ENCODE peak calls at places on chromosomes 5 and 9, in eight cellular contexts. U is RPMI8226; A is NCI-H1048; C is GM10248; R is posterior vena cava; P is activated CD4-positive, CD25-positive, alpha-beta regulatory T cell; F is NCI-H460; G is chondrocyte. Z is an unnamed sample.

GRCh38 chr5:84393969-84394368 is 9.3 kb upstream of the EDIL3 start:
- DNase-seq in U (peak), A (no peak), C (no peak), R (no peak), P (no peak), F (peak), G (no peak), Z (peak)

GRCh38 chr9:129617167-129617566 is 3.7 kb downstream of the C9orf50 start:
- DNase-seq in U (peak), A (no peak), C (no peak), R (no peak), P (no peak), F (no peak), G (no peak), Z (no peak)

GRCh38 chr9:104758974-104759373 is 5.0 kb upstream of the NIPSNAP3B start:
- DNase-seq in U (no peak), A (no peak), C (no peak), R (no peak), P (no peak), F (no peak), G (no peak), Z (no peak)

GRCh38 chr9:92657296-92658094 is 12.4 kb downstream of the IPPK start:
- DNase-seq in U (no peak), A (no peak), C (no peak), R (peak), P (no peak), F (no peak), G (peak), Z (no peak)

GRCh38 chr9:135048758-135049284 is 38.6 kb upstream of the OLFM1 start:
- DNase-seq in U (no peak), A (no peak), C (no peak), R (no peak), P (no peak), F (no peak), G (no peak), Z (no peak)

GRCh38 chr5:135141303-135142268 is 107.6 kb upstream of the PITX1 start:
- DNase-seq in U (no peak), A (no peak), C (no peak), R (no peak), P (no peak), F (no peak), G (no peak), Z (no peak)

GRCh38 chr9:131046093-131046380 is 37.1 kb downstream of the LAMC3 start:
- DNase-seq in U (no peak), A (no peak), C (no peak), R (no peak), P (no peak), F (no peak), G (no peak), Z (no peak)

GRCh38 chr9:114302727-114303126 is 20.2 kb upstream of the ORM1 start:
- DNase-seq in U (no peak), A (no peak), C (no peak), R (peak), P (no peak), F (no peak), G (peak), Z (no peak)

GRCh38 chr5:85320495-85320894 is 935.8 kb upstream of the EDIL3 start:
- DNase-seq in U (no peak), A (no peak), C (no peak), R (no peak), P (no peak), F (no peak), G (no peak), Z (no peak)

GRCh38 chr9:97761879-97762278 is 64.7 kb upstream of the XPA start:
- DNase-seq in U (no peak), A (no peak), C (no peak), R (no peak), P (no peak), F (no peak), G (no peak), Z (no peak)

GRCh38 chr5:132663771-132664695 is 6.1 kb downstream of the IL13 start:
- DNase-seq in U (no peak), A (no peak), C (peak), R (no peak), P (no peak), F (no peak), G (no peak), Z (no peak)

GRCh38 chr9:89413963-89414638 is 83.8 kb downstream of the SEMA4D start:
- DNase-seq in U (no peak), A (no peak), C (no peak), R (no peak), P (no peak), F (no peak), G (no peak), Z (no peak)

GRCh38 chr5:144864113-144864512 is 693.4 kb downstream of the KCTD16 start:
- DNase-seq in U (peak), A (no peak), C (no peak), R (no peak), P (no peak), F (no peak), G (no peak), Z (no peak)

GRCh38 chr5:155128786-155129512 is 115.4 kb downstream of the KIF4B start:
- DNase-seq in U (no peak), A (no peak), C (no peak), R (no peak), P (no peak), F (no peak), G (no peak), Z (no peak)

GRCh38 chr5:116144103-116144502 is 59.3 kb downstream of the COMMD10 start:
- DNase-seq in U (no peak), A (no peak), C (no peak), R (no peak), P (no peak), F (no peak), G (no peak), Z (no peak)

GRCh38 chr5:174599992-174600391 is 124.4 kb upstream of the MSX2 start:
- DNase-seq in U (peak), A (no peak), C (no peak), R (no peak), P (no peak), F (no peak), G (no peak), Z (peak)

GRCh38 chr9:79581388-79581787 is 9.6 kb downstream of the TLE4 start:
- DNase-seq in U (no peak), A (no peak), C (no peak), R (no peak), P (no peak), F (no peak), G (no peak), Z (no peak)

GRCh38 chr9:5976668-5977397 is 38.6 kb downstream of the RANBP6 start:
- DNase-seq in U (no peak), A (no peak), C (peak), R (no peak), P (no peak), F (no peak), G (no peak), Z (peak)

GRCh38 chr5:34735436-34736426 is 79.6 kb downstream of the RAI14 start:
- DNase-seq in U (no peak), A (no peak), C (no peak), R (no peak), P (no peak), F (no peak), G (no peak), Z (peak)

GRCh38 chr5:36796171-36796570 is 80.4 kb upstream of the NIPBL start:
- DNase-seq in U (no peak), A (no peak), C (no peak), R (no peak), P (no peak), F (no peak), G (no peak), Z (no peak)

GRCh38 chr5:158313027-158313738 is 454.2 kb upstream of the CLINT1 start:
- DNase-seq in U (no peak), A (no peak), C (no peak), R (no peak), P (no peak), F (no peak), G (no peak), Z (no peak)

GRCh38 chr5:169150108-169150507 is 150.8 kb downstream of the SLIT3 start:
- DNase-seq in U (no peak), A (no peak), C (no peak), R (no peak), P (no peak), F (no peak), G (no peak), Z (no peak)

GRCh38 chr5:135007749-135008363 is 26.2 kb downstream of the PITX1 start:
- DNase-seq in U (no peak), A (no peak), C (peak), R (no peak), P (no peak), F (no peak), G (no peak), Z (no peak)

GRCh38 chr5:31193591-31194457 is at the start of gene CDH6:
- DNase-seq in U (no peak), A (peak), C (no peak), R (peak), P (no peak), F (no peak), G (peak), Z (no peak)

GRCh38 chr5:16902846-16903245 is 33.2 kb downstream of the MYO10 start:
- DNase-seq in U (no peak), A (no peak), C (no peak), R (no peak), P (no peak), F (no peak), G (no peak), Z (peak)

GRCh38 chr9:89750117-89750551 is 145.3 kb downstream of the GADD45G start:
- DNase-seq in U (peak), A (no peak), C (no peak), R (peak), P (no peak), F (no peak), G (no peak), Z (no peak)

GRCh38 chr5:35822541-35822940 is 34.1 kb upstream of the IL7R start:
- DNase-seq in U (no peak), A (no peak), C (no peak), R (no peak), P (no peak), F (no peak), G (no peak), Z (no peak)

GRCh38 chr5:16784088-16784487 is 152.0 kb downstream of the MYO10 start:
- DNase-seq in U (no peak), A (no peak), C (no peak), R (peak), P (no peak), F (no peak), G (no peak), Z (no peak)

GRCh38 chr9:65403721-65404120 is 118.7 kb upstream of the FOXD4L5 start:
- DNase-seq in U (no peak), A (no peak), C (no peak), R (peak), P (no peak), F (no peak), G (no peak), Z (no peak)

GRCh38 chr9:38177680-38178079 is 108.7 kb upstream of the SHB start:
- DNase-seq in U (no peak), A (no peak), C (no peak), R (no peak), P (no peak), F (no peak), G (no peak), Z (no peak)

GRCh38 chr9:34589656-34590375 is at the start of gene CNTFR:
- DNase-seq in U (no peak), A (no peak), C (no peak), R (peak), P (no peak), F (no peak), G (no peak), Z (no peak)

GRCh38 chr5:98768160-98769005 is 5.1 kb upstream of the RGMB start:
- DNase-seq in U (peak), A (peak), C (peak), R (no peak), P (no peak), F (peak), G (no peak), Z (no peak)

GRCh38 chr9:95735701-95736100 is 139.8 kb upstream of the ERCC6L2 start:
- DNase-seq in U (no peak), A (no peak), C (no peak), R (no peak), P (no peak), F (no peak), G (no peak), Z (no peak)

Z was measured in MV-4-11.